ENCODE peak calls at places on chromosomes 13 and 19, in seven cellular contexts. G, H, F, J, U, X and Y are unnamed samples. For H3K36me3, the result is how much of the 10 kb centered on the place peaks cover.

GRCh38 chr13:94247890-94248289 is 231.6 kb downstream of the DCT start:
- DNase-seq in U (no peak), X (no peak), J (no peak), G (no peak), F (no peak), H (no peak), Y (no peak)

GRCh38 chr19:44905437-44906160 is at the start of gene APOE:
- DNase-seq in H (peak), G (no peak), U (no peak), J (no peak), F (no peak), X (no peak), Y (peak)

GRCh38 chr13:97279913-97280312 is 57.8 kb downstream of the MBNL2 start:
- DNase-seq in G (no peak), U (no peak), J (no peak), H (no peak), X (no peak), F (no peak), Y (no peak)

GRCh38 chr13:20340759-20341161 is 108.6 kb upstream of the GJB6 start:
- DNase-seq in U (no peak), G (peak), F (no peak), J (no peak), H (no peak), X (no peak), Y (peak)

GRCh38 chr19:7294571-7295212 is 478 bp upstream of the INSR start:
- DNase-seq in G (peak), X (peak), J (no peak), F (no peak), H (peak), U (no peak), Y (peak)

GRCh38 chr19:17244618-17245534 is 843 bp downstream of the NR2F6 start:
- DNase-seq in J (no peak), G (no peak), U (no peak), X (peak), F (no peak), H (no peak), Y (peak)

GRCh38 chr19:1911098-1911497 is 5.9 kb downstream of the ADAT3 start:
- DNase-seq in U (no peak), X (no peak), F (no peak), J (no peak), G (no peak), H (no peak), Y (no peak)

GRCh38 chr13:107461751-107462150 is 753.6 kb downstream of the LIG4 start:
- DNase-seq in X (no peak), J (no peak), H (no peak), F (no peak), G (no peak), U (no peak), Y (no peak)

GRCh38 chr19:41373993-41374392 is 2.3 kb upstream of the TMEM91 start:
- DNase-seq in G (peak), F (no peak), J (no peak), H (peak), X (peak), U (no peak), Y (no peak)

GRCh38 chr13:20706661-20707060 is 3.2 kb downstream of the IL17D start:
- DNase-seq in X (no peak), J (no peak), F (no peak), G (no peak), U (no peak), H (no peak), Y (no peak)

GRCh38 chr19:3145909-3146676 is 10.3 kb downstream of the GNA15 start:
- DNase-seq in F (no peak), X (no peak), J (no peak), G (no peak), U (no peak), H (no peak), Y (peak)

GRCh38 chr13:45297456-45298205 is 43.4 kb downstream of the TPT1 start:
- DNase-seq in H (no peak), G (no peak), X (no peak), J (peak), U (no peak), F (no peak), Y (no peak)

GRCh38 chr19:57099199-57099661 is 20.6 kb upstream of the USP29 start:
- DNase-seq in F (no peak), X (peak), H (peak), U (peak), G (peak), J (peak), Y (peak)

GRCh38 chr13:21686761-21687391 is 16.0 kb downstream of the FGF9 start:
- DNase-seq in U (no peak), J (no peak), F (no peak), X (no peak), H (no peak), G (no peak), Y (no peak)

GRCh38 chr13:44402902-44403719 is 29.5 kb downstream of the SERP2 start:
- DNase-seq in G (peak), X (peak), H (peak), J (no peak), U (no peak), F (no peak), Y (peak)

GRCh38 chr13:26220575-26220974 is 1.5 kb downstream of the RNF6 start:
- DNase-seq in U (no peak), F (peak), J (no peak), H (no peak), X (no peak), G (no peak), Y (no peak)

DNA sequence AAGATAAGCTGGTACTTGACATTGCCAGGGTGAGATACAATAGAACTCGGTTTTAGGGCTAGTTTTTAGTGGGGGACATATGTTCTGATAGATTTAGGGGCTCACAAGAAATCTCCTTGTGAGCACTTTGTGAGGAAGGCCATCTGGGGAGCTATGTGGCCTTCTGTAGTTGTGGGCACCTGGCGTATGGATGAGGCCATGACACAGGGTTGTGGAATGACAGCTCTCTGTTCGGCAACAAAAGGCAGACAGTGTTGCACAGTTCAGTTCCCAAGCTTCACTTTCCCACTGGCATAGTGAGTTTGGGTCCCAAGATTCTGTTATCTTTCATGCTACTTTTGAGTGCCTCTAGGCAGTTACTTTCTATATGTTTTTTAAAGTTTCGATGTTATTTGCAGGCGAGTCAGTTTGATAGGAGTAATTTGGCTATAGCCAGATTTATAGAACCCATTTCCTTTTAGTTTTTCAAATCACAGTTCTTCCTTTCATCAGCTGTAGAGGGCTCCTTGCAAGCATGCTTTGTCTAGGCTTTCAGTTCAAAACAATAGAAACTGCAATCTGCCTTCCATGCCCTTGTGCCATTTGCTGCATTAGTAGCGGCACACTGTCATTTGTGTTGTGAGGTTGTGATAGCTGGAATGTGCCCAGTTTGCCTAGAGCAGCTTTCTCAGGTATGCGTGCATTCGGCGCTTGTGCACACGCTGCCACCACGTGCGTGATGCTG is 70.6 kb upstream of the TEX29 start:
- DNase-seq in H (no peak), F (no peak), G (no peak), U (no peak), J (no peak), X (no peak), Y (no peak)
- H3K36me3 ChIP-seq in H (under half), F (under half), G (under half), U (under half), J (under half), X (under half), Y (under half)

DNA sequence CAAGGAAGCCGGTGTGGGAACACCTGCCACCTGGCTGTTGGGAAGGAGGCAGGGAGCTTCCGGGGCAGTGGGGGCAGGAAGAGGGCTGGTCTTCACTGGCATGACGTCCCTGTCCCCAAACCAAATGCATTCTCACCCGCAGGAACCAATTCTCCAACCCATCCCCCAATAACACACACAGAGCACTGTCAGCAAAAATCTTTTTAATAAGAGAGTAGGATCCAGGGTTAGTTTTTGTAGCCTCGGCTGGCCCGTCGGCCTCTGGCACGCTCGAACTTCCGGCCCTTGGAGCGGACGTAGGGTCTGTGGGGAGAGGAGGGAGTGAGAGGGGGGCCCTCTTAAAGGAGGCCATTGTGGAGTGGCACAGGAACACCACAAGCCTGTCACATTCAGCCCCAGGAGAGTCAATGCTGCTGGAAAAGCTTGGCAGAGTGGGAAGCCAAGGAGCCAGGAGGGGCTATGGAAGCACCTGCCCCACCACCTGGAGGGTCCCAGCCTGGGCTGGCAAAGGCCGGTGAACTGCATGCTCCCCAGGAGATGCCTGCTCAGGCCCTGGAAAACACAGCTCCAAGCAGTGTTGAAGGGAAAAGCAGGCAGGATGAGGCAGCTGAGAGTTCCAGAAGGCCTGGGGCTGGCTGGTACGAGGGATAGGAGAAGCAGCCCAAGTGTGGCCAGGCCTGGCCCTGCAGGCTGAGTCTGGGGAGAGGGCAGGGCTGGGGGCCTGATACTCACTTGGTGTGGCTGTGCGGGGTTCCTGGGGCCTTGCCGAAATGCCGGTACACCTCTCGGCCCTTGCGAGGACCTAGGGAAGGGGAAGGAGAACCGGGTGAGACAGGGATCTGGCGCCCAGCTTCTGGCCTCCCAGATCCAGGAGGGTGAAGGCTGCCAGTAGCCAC is 517 bp upstream of the FAM83E start:
- DNase-seq in U (no peak), H (no peak), J (no peak), X (no peak), F (no peak), G (no peak), Y (peak)
- H3K4me3 ChIP-seq in U (no peak), H (no peak), J (no peak), X (peak), F (no peak), G (no peak), Y (no peak)

DNA sequence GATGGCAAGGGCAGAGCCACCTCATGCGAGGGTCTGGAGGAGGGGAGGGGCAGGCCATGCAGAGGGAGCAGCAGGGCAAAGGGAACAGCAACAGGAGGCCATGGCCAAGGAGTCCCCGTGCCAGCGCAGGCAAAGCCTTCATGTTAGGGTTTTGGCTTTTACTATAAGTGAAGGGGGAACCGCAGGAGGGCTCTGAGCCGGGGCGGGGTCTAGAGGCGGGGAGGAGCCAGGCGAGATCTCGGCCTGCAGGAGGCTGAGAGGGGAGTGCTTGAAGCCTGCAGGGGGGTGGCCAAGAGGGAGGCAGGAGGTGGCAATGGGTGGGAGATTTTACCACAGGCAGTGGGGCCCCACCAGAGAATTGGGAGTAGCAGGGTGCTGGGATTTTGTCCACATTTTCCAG is 6.3 kb downstream of the ARHGAP33 start:
- DNase-seq in J (no peak), U (no peak), X (no peak), F (no peak), H (no peak), G (no peak), Y (peak)
- H3K36me3 ChIP-seq in J (under half), U (under half), X (under half), F (under half), H (under half), G (under half), Y (under half)

GRCh38 chr19:12789098-12789903 is 2.0 kb upstream of the JUNB start:
- DNase-seq in F (no peak), G (no peak), U (no peak), X (peak), J (no peak), H (no peak), Y (no peak)
- H3K4me3 ChIP-seq in F (peak), G (peak), U (peak), X (peak), J (no peak), H (peak), Y (peak)

GRCh38 chr19:55700813-55701212 is 25.8 kb downstream of the EPN1 start:
- DNase-seq in J (no peak), G (peak), U (no peak), H (no peak), X (no peak), F (no peak), Y (peak)
- H3K36me3 ChIP-seq in J (under half), G (under half), U (under half), H (under half), X (under half), F (under half), Y (under half)

DNA sequence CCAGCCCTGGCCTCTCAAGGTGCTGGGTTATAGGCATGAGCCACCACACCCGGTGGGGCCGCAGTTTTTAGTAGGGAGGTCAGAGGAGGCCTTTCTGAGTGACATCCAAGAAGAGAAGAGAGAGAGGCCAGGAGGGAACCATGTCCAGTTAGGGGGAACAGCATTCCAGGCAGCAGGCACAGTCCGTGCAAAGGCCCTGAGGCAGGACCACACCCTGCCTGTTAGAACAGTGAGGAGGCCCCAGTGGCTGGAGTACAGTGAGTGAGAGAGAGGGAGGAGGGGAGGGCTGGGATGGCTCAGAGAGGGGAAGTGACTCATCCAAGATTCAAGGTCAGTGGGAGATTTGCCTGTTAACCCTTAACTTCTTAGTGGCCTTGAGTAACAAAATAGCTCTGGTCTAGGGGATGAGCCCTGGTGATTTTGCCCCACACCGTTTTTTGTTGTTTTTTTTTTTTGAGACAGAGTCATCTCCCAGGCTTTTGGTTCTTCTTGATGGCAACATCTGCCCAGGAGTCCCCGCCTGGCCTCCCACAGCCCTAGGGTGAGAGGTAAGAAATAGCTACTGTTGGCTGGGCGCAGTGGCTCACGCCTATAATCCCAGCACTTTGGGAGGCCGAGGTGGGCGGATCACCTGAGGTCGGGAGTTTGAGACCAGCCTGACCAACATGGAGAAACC is 2.7 kb upstream of the PLIN3 start:
- DNase-seq in F (peak), G (peak), X (peak), H (no peak), U (no peak), J (no peak), Y (peak)
- H3K4me3 ChIP-seq in F (no peak), G (no peak), X (no peak), H (no peak), U (no peak), J (no peak), Y (no peak)

GRCh38 chr13:113179374-113180230 is 21.2 kb downstream of the PROZ start:
- DNase-seq in G (no peak), X (no peak), H (no peak), J (peak), F (no peak), U (no peak), Y (peak)
- H3K36me3 ChIP-seq in G (under half), X (under half), H (under half), J (under half), F (under half), U (under half), Y (under half)